ENCODE peak calls at places on chromosomes 4 and X, in nine cellular contexts. D is lung, J is type B pancreatic cell, H is suprapubic skin, S is cardiac fibroblast, Q is hepatocyte, M is retinal pigment epithelial cell, N is AG09319, B is brain microvascular endothelial cell. X is an unnamed sample.

GRCh38 chr4:72631296-72631695 is 62.3 kb upstream of the ADAMTS3 start:
- DNase-seq in B (peak), S (peak), Q (peak), J (no peak), M (peak), D (no peak), H (no peak), N (peak), X (peak)

GRCh38 chrX:20639115-20639514 is 372.4 kb upstream of the RPS6KA3 start:
- DNase-seq in Q (no peak), B (no peak), D (no peak), J (no peak), N (no peak), H (no peak), S (no peak), M (no peak), X (no peak)

GRCh38 chr4:628346-628745 is 3.0 kb downstream of the PDE6B start:
- DNase-seq in Q (no peak), M (no peak), N (no peak), J (no peak), S (no peak), B (no peak), D (no peak), H (peak), X (no peak)

GRCh38 chrX:153474718-153475117 is 4.3 kb upstream of the HAUS7 start:
- DNase-seq in N (no peak), B (no peak), Q (peak), J (no peak), D (peak), S (peak), M (no peak), H (no peak), X (peak)

GRCh38 chrX:130111220-130111934 is 1.1 kb upstream of the ELF4 start:
- DNase-seq in D (no peak), S (peak), N (no peak), M (no peak), B (no peak), Q (no peak), H (no peak), J (no peak), X (peak)

GRCh38 chrX:31962256-31962655 is 890.4 kb upstream of the FTHL17 start:
- DNase-seq in M (no peak), J (no peak), D (no peak), H (no peak), N (no peak), S (no peak), Q (no peak), B (no peak), X (no peak)

GRCh38 chrX:136584545-136584944 is 52.5 kb downstream of the VGLL1 start:
- DNase-seq in S (no peak), N (no peak), H (no peak), B (no peak), Q (no peak), M (no peak), D (no peak), J (no peak), X (no peak)

GRCh38 chr4:6658635-6659075 is 18.2 kb downstream of the MRFAP1 start:
- DNase-seq in M (no peak), S (peak), D (no peak), B (peak), Q (peak), N (no peak), H (no peak), J (no peak), X (peak)

GRCh38 chrX:48468693-48469691 is 1.1 kb downstream of the SLC38A5 start:
- DNase-seq in S (no peak), N (no peak), H (no peak), Q (no peak), J (no peak), B (no peak), D (no peak), M (no peak), X (no peak)

GRCh38 chrX:3712080-3712869 is 1.2 kb downstream of the PRKX start:
- DNase-seq in Q (peak), M (no peak), B (peak), N (no peak), D (no peak), H (no peak), S (peak), J (no peak), X (peak)

GRCh38 chrX:30950391-30950790 is 61.3 kb upstream of the TAB3 start:
- DNase-seq in M (no peak), Q (no peak), N (no peak), S (no peak), H (no peak), J (no peak), B (no peak), D (no peak), X (no peak)

GRCh38 chr4:16075975-16076757 is 7.7 kb downstream of the PROM1 start:
- DNase-seq in N (no peak), B (no peak), D (no peak), H (no peak), S (no peak), M (no peak), J (no peak), Q (no peak), X (no peak)

GRCh38 chr4:67593741-67594175 is 35.2 kb downstream of the STAP1 start:
- DNase-seq in M (peak), J (no peak), D (no peak), Q (peak), N (no peak), S (peak), H (no peak), B (peak), X (peak)

GRCh38 chr4:84573335-84573734 is 9.6 kb upstream of the CDS1 start:
- DNase-seq in M (no peak), S (no peak), D (no peak), J (no peak), Q (no peak), H (no peak), B (no peak), N (no peak), X (no peak)

GRCh38 chrX:22351966-22352365 is 79.3 kb downstream of the CBLL2 start:
- DNase-seq in B (peak), Q (no peak), D (no peak), J (no peak), H (no peak), N (no peak), S (no peak), M (no peak), X (peak)

GRCh38 chr4:137949746-137950145 is 292.4 kb downstream of the SLC7A11 start:
- DNase-seq in S (peak), N (no peak), H (no peak), Q (no peak), D (no peak), J (no peak), B (no peak), M (no peak), X (peak)

GRCh38 chr4:73583661-73584060 is 36.6 kb downstream of the RASSF6 start:
- DNase-seq in Q (no peak), S (no peak), D (no peak), H (no peak), B (no peak), J (no peak), N (no peak), M (no peak), X (no peak)

GRCh38 chr4:4625488-4625887 is 83.6 kb upstream of the STX18 start:
- DNase-seq in S (peak), Q (no peak), H (no peak), B (peak), J (no peak), N (peak), M (no peak), D (no peak), X (peak)

DNA sequence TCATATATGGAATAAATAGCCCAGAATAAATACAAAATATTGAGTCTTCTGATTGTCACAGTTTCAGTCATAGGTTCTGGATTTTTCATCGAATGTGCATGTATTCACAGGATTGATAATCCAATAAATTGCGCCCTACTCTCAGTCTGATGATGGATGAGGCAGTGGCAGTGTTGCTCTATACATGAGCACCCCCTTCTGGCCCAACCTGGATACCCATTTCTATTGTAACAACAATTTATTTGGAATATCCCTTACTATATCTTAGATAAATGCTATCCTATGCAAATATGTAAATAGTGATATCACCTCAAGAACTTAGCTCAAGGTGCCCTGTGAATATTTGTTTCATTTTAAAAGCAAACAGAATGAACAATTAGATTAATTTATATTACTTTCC is 733.7 kb upstream of the PABPC4L start:
- DNase-seq in B (peak), Q (peak), J (no peak), H (no peak), D (no peak), S (no peak), M (no peak), N (no peak), X (no peak)
- TF ChIP-seq CTCF in B (peak), Q (peak), J (peak), H (no peak), D (no peak), S (no peak), M (peak), N (peak), X (no peak)

GRCh38 chrX:149940015-149940716 is 1.9 kb upstream of the EOLA2 start:
- DNase-seq in S (peak), B (peak), D (peak), H (peak), Q (peak), N (peak), M (peak), J (peak), X (peak)
- TF ChIP-seq CTCF in S (peak), B (peak), D (peak), H (peak), Q (peak), N (peak), M (peak), J (no peak), X (peak)

GRCh38 chr4:183253451-183253850 is 66.6 kb downstream of the CLDN22 start:
- DNase-seq in S (no peak), N (no peak), H (no peak), D (no peak), J (no peak), Q (no peak), B (no peak), M (no peak), X (no peak)

GRCh38 chr4:183252959-183253358 is 67.1 kb downstream of the CLDN22 start:
- DNase-seq in S (no peak), M (no peak), Q (no peak), J (no peak), D (no peak), H (no peak), B (no peak), N (no peak), X (no peak)

GRCh38 chr4:183254162-183254561 is 65.9 kb downstream of the CLDN22 start:
- DNase-seq in D (no peak), B (no peak), M (no peak), N (no peak), S (no peak), J (no peak), Q (no peak), H (no peak), X (no peak)

GRCh38 chr4:183250831-183251230 is 69.2 kb downstream of the CLDN22 start:
- DNase-seq in M (no peak), D (no peak), N (no peak), B (no peak), S (no peak), J (no peak), H (no peak), Q (no peak), X (no peak)

DNA sequence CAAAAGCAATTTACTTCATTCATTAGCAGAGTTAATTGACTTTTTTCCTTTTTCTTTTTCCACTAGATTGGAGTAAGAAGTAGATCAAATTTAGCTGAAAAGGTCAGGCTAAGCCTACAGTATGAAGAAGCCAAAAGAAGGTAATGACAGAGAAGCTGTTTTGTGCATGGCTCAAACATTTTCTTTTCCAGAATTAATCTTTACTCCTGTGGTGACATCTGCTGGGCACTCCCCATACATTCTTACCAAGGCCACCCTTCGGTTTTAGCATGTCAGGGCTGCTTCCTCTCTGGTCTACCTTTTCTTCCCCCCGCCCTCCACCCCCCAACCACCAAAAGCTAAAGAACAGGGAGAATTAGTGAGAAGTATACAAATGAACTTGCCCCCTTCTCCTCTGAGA is 70.2 kb downstream of the CLDN22 start:
- DNase-seq in Q (peak), D (no peak), N (no peak), S (peak), H (no peak), J (no peak), M (no peak), B (peak), X (peak)
- TF ChIP-seq CTCF in Q (peak), D (peak), N (peak), S (peak), H (no peak), J (peak), M (peak), B (peak), X (peak)

GRCh38 chr4:71550220-71551190 is 211.7 kb downstream of the SLC4A4 start:
- DNase-seq in S (peak), D (no peak), H (no peak), B (peak), M (peak), N (no peak), Q (peak), J (no peak), X (peak)
- TF ChIP-seq CTCF in S (peak), D (no peak), H (no peak), B (peak), M (peak), N (peak), Q (peak), J (no peak), X (peak)

GRCh38 chrX:23699636-23700194 is 32.4 kb downstream of the PRDX4 start:
- DNase-seq in S (peak), H (no peak), M (no peak), Q (peak), N (no peak), B (no peak), D (peak), J (no peak), X (no peak)

GRCh38 chrX:23692166-23692565 is 24.9 kb downstream of the PRDX4 start:
- DNase-seq in J (no peak), H (no peak), S (no peak), M (no peak), Q (no peak), D (no peak), N (no peak), B (no peak), X (no peak)

GRCh38 chrX:23694606-23695005 is 27.3 kb downstream of the PRDX4 start:
- DNase-seq in B (peak), J (no peak), M (peak), Q (peak), N (peak), S (peak), H (no peak), D (peak), X (peak)
- TF ChIP-seq CTCF in B (peak), J (peak), M (peak), Q (peak), N (peak), S (peak), H (peak), D (peak), X (peak)

DNA sequence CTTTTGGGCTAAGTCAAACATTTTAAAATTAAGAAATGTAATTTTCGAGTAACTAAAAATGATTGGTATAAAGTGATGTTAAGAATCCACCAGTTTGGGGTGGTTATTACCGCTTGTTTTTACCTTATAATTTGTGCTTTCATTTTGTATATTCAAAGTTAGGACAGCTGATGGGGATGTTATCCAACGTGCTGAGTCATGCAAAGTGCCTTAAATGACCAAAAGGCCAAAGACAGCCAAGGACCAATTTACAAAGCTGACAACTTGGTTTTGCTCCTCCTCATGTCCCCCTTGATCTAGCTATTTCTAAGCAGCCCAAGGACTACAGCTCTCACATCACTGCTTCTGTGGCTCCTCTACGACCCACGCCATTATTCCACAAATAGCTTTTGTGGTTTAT is 181.4 kb upstream of the PCDH7 start:
- DNase-seq in J (no peak), M (no peak), S (no peak), B (no peak), H (no peak), Q (no peak), N (no peak), D (no peak), X (no peak)
- TF ChIP-seq CTCF in J (no peak), M (no peak), S (no peak), B (no peak), H (no peak), Q (no peak), N (no peak), D (no peak), X (no peak)

GRCh38 chrX:34300871-34301270 is 168.8 kb upstream of the FAM47A start:
- DNase-seq in M (peak), Q (peak), D (no peak), S (peak), N (peak), H (no peak), B (peak), J (no peak), X (peak)
- TF ChIP-seq CTCF in M (peak), Q (peak), D (peak), S (peak), N (peak), H (peak), B (peak), J (peak), X (peak)